ENCODE peak calls at places on chromosome 14, in six cellular contexts. I is activated CD8-positive, alpha-beta memory T cell treated with anti-CD3 and anti-CD28 coated beads, Interleukin-2, amount 50 U/mL, for 4 hours; Q is Karpas-422; N is naive thymus-derived CD8-positive, alpha-beta T cell; P is NCI-H1417; E is suprapubic skin. D is an unnamed sample.

GRCh38 chr14:63134801-63135200 is 69.4 kb upstream of the RHOJ start:
- DNase-seq in P (peak), Q (peak), E (no peak), I (no peak), N (no peak), D (no peak)

GRCh38 chr14:99261916-99262787 is 9.8 kb downstream of the BCL11B start:
- DNase-seq in Q (no peak), I (peak), N (peak), E (no peak), P (peak), D (peak)

GRCh38 chr14:53128303-53128702 is 24.8 kb downstream of the DDHD1 start:
- DNase-seq in P (no peak), N (no peak), Q (peak), E (no peak), I (no peak), D (no peak)

GRCh38 chr14:86462193-86462592 is 932.2 kb downstream of the FLRT2 start:
- DNase-seq in P (peak), I (no peak), N (no peak), E (no peak), Q (peak), D (no peak)

GRCh38 chr14:99731536-99732435 is 47.7 kb downstream of the CYP46A1 start:
- DNase-seq in E (peak), I (no peak), P (no peak), Q (no peak), N (no peak), D (no peak)

GRCh38 chr14:85234626-85235025 is 295.3 kb upstream of the FLRT2 start:
- DNase-seq in Q (no peak), E (no peak), N (no peak), P (no peak), I (no peak), D (no peak)

GRCh38 chr14:92780444-92780843 is 13.7 kb upstream of the GOLGA5 start:
- DNase-seq in P (no peak), I (no peak), Q (no peak), E (no peak), N (no peak), D (no peak)

GRCh38 chr14:94378527-94379290 is 9.7 kb downstream of the SERPINA1 start:
- DNase-seq in P (no peak), N (no peak), I (no peak), E (peak), Q (no peak), D (no peak)

GRCh38 chr14:22190411-22191191 is 398.4 kb downstream of the DAD1 start:
- DNase-seq in Q (no peak), N (no peak), I (no peak), E (no peak), P (no peak), D (no peak)

GRCh38 chr14:74356892-74357575 is 8.8 kb downstream of the VRTN start:
- DNase-seq in Q (no peak), N (no peak), P (no peak), E (no peak), I (no peak), D (no peak)

GRCh38 chr14:91744068-91744480 is 12.2 kb upstream of the CATSPERB start:
- DNase-seq in E (no peak), P (no peak), Q (no peak), I (no peak), N (no peak), D (no peak)

GRCh38 chr14:64461221-64461620 is 4.1 kb upstream of the AKAP5 start:
- DNase-seq in P (no peak), E (no peak), Q (no peak), N (no peak), I (no peak), D (no peak)

GRCh38 chr14:50122291-50122690 is 5.9 kb upstream of the VCPKMT start:
- DNase-seq in N (no peak), I (no peak), P (no peak), E (no peak), Q (no peak), D (no peak)

GRCh38 chr14:96245710-96246534 is 10.1 kb upstream of the BDKRB1 start:
- DNase-seq in N (no peak), P (no peak), E (no peak), Q (no peak), I (no peak), D (no peak)

GRCh38 chr14:76647699-76648298 is 113.5 kb upstream of the VASH1 start:
- DNase-seq in P (peak), E (no peak), N (peak), Q (peak), I (no peak), D (peak)

GRCh38 chr14:59215353-59215752 is 26.9 kb downstream of the DAAM1 start:
- DNase-seq in E (peak), P (no peak), Q (no peak), I (no peak), N (no peak), D (peak)

GRCh38 chr14:24311837-24312615 is 724 bp downstream of the LTB4R start:
- DNase-seq in Q (no peak), E (no peak), P (peak), N (no peak), I (no peak), D (no peak)

GRCh38 chr14:68865542-68865941 is 72.7 kb upstream of the ZFP36L1 start:
- DNase-seq in I (no peak), Q (no peak), E (no peak), N (no peak), P (no peak), D (no peak)

GRCh38 chr14:101972126-101972785 is 7.9 kb downstream of the DYNC1H1 start:
- DNase-seq in Q (no peak), I (no peak), N (no peak), E (peak), P (no peak), D (peak)

GRCh38 chr14:29242755-29243340 is 476.3 kb downstream of the FOXG1 start:
- DNase-seq in I (no peak), P (peak), Q (no peak), N (no peak), E (no peak), D (peak)

GRCh38 chr14:49745191-49745590 is 22.8 kb upstream of the KLHDC2 start:
- DNase-seq in Q (no peak), P (no peak), N (no peak), E (no peak), I (no peak), D (no peak)

GRCh38 chr14:72845196-72845595 is 48.7 kb downstream of the DPF3 start:
- DNase-seq in Q (no peak), I (no peak), P (no peak), E (no peak), N (no peak), D (no peak)

GRCh38 chr14:94079891-94080605 is 954 bp downstream of the DDX24 start:
- DNase-seq in Q (peak), I (no peak), P (no peak), N (no peak), E (no peak), D (no peak)

GRCh38 chr14:103725001-103725682 is 9.5 kb downstream of the ZFYVE21 start:
- DNase-seq in N (no peak), Q (no peak), I (no peak), P (no peak), E (no peak), D (no peak)

D was measured in NCI-H510A treated with DMSO at 0.1 percent for 48 hours.